ENCODE peak calls at places on chromosomes 7 and 10, in six cellular contexts. Y, E, N, G, V and K are unnamed samples.
A peak's percentile ranks its signal among the peaks of the same experiment; 100 is the strongest.

GRCh38 chr10:14296081-14296709 is 34.5 kb downstream of the FRMD4A start:
- DNase-seq in G (no peak), Y (peak; percentile 12), N (no peak), V (no peak), E (peak; percentile 39), K (peak; percentile 27)

GRCh38 chr7:14720792-14721191 is 181.8 kb downstream of the DGKB start:
- DNase-seq in V (peak; percentile 36), E (no peak), G (no peak), N (no peak), Y (peak; percentile 29), K (no peak)

GRCh38 chr7:92836489-92837213 is at the start of gene CDK6:
- DNase-seq in N (peak; percentile 75), V (peak; percentile 30), G (peak; percentile 80), E (peak; percentile 79), Y (peak; percentile 60), K (peak; percentile 71)

GRCh38 chr10:48634198-48634983 is 29.5 kb upstream of the ARHGAP22 start:
- DNase-seq in E (no peak), G (peak; percentile 60), Y (peak; percentile 66), N (peak; percentile 47), V (peak; percentile 87), K (no peak)

GRCh38 chr7:142802301-142802700 is 31.5 kb downstream of the PRSS2 start:
- DNase-seq in N (no peak), G (no peak), Y (no peak), V (no peak), E (no peak), K (no peak)

GRCh38 chr7:104017001-104017400 is 27.5 kb upstream of the RELN start:
- DNase-seq in N (no peak), V (no peak), G (no peak), Y (no peak), E (no peak), K (peak; percentile 56)

GRCh38 chr7:91103365-91103764 is 160.9 kb upstream of the FZD1 start:
- DNase-seq in N (no peak), V (no peak), G (no peak), E (no peak), Y (no peak), K (no peak)

GRCh38 chr7:19747740-19748339 is 25.6 kb downstream of the TMEM196 start:
- DNase-seq in Y (no peak), E (peak; percentile 57), N (no peak), G (peak; percentile 17), V (no peak), K (peak; percentile 18)

GRCh38 chr7:96538632-96539031 is 171.0 kb downstream of the SEM1 start:
- DNase-seq in G (no peak), N (no peak), V (no peak), E (no peak), Y (no peak), K (no peak)

GRCh38 chr10:35781643-35782035 is 139.5 kb upstream of the FZD8 start:
- DNase-seq in N (no peak), G (no peak), Y (no peak), E (peak; percentile 66), V (no peak), K (peak; percentile 10)